ENCODE peak calls at places on chromosomes 11 and 22, in five cellular contexts. C is HCT116, S is H1, N is breast epithelium, Z is prostate gland. J is an unnamed sample.

GRCh38 chr11:73177380-73178091 is 35.4 kb upstream of the FCHSD2 start:
- DNase-seq in Z (no peak), N (peak), C (no peak), S (no peak), J (peak)

GRCh38 chr11:20397281-20397680 is 9.8 kb downstream of the PRMT3 start:
- DNase-seq in N (no peak), S (no peak), C (peak), Z (no peak), J (no peak)

GRCh38 chr11:46808804-46809431 is 37.2 kb downstream of the CKAP5 start:
- DNase-seq in N (no peak), S (no peak), Z (no peak), C (peak), J (no peak)

GRCh38 chr11:2092956-2093412 is 46.2 kb downstream of the IGF2 start:
- DNase-seq in S (no peak), Z (peak), N (peak), C (no peak), J (peak)

GRCh38 chr11:11401960-11402359 is 48.9 kb upstream of the CSNK2A3 start:
- DNase-seq in N (no peak), C (no peak), Z (no peak), S (no peak), J (no peak)

GRCh38 chr11:119404872-119405271 is 18.1 kb downstream of the THY1 start:
- DNase-seq in Z (no peak), C (no peak), N (no peak), S (no peak), J (no peak)

GRCh38 chr11:113465786-113466185 is 9.4 kb downstream of the DRD2 start:
- DNase-seq in Z (no peak), C (no peak), S (no peak), N (no peak), J (no peak)

GRCh38 chr11:72228229-72228843 is 3.8 kb downstream of the INPPL1 start:
- DNase-seq in C (no peak), N (peak), Z (no peak), S (no peak), J (peak)

GRCh38 chr11:78941226-78941851 is 366.7 kb upstream of the NARS2 start:
- DNase-seq in N (no peak), C (no peak), Z (no peak), S (no peak), J (no peak)

GRCh38 chr11:58900479-58901420 is 38.5 kb upstream of the GLYATL1 start:
- DNase-seq in N (peak), S (peak), Z (peak), C (peak), J (peak)

GRCh38 chr22:39128508-39128907 is 24.0 kb downstream of the CBX7 start:
- DNase-seq in C (no peak), N (no peak), S (no peak), Z (no peak), J (no peak)

GRCh38 chr11:61545341-61545740 is 35.5 kb downstream of the SYT7 start:
- DNase-seq in C (peak), Z (no peak), N (no peak), S (no peak), J (no peak)

GRCh38 chr11:46390331-46391171 is 1.0 kb downstream of the CHRM4 start:
- DNase-seq in Z (no peak), S (peak), N (no peak), C (no peak), J (no peak)

GRCh38 chr11:48106166-48106565 is 110.4 kb upstream of the OR4B1 start:
- DNase-seq in C (no peak), S (no peak), N (no peak), Z (no peak), J (no peak)

GRCh38 chr22:37571258-37571991 is 8.5 kb downstream of the LGALS2 start:
- DNase-seq in Z (no peak), C (peak), S (no peak), N (no peak), J (no peak)

GRCh38 chr11:59755701-59756495 is 722 bp downstream of the STX3 start:
- DNase-seq in S (peak), N (peak), Z (peak), C (peak), J (peak)

GRCh38 chr11:31958086-31958735 is 132.7 kb upstream of the RCN1 start:
- DNase-seq in N (no peak), S (peak), C (peak), Z (no peak), J (peak)
- TF ChIP-seq CTCF in N (peak), S (peak), C (peak), Z (peak), J (peak)

DNA sequence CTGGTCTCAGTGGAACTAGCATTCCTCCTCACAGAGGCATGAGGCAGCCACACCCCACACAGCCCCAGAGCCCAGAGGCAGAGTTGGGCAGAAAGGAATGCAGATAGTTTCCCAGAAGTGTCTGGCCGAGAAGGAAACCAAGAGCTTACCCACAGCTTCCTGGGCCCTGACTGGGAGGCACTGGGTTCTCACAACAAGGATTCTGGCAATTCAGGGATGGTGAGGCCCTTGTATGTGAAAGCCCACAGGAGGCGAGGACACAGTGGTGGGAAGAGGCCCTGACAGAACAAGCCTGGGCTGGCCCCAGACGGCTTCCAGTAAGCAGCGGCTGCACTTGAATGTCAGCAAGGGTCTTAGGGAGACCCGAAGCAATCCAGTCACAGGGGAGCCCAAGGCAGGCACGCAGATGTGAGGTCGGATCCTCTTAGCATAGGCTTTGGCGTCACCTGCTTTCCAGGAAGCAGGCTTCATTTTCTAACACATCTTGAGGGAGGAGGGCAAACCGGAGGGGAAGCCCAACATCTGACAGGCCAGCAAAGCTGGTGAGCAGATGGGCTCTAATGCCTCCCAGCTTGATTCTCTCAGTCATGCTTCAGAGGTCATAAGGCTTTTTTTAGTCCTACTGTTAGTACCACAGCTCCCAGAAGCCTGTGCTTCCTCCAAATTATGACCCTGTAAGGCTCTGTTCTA is 78.3 kb upstream of the AKIP1 start:
- DNase-seq in Z (no peak), S (no peak), N (no peak), C (no peak), J (peak)
- TF ChIP-seq POLR2A in Z (no peak), S (no peak), N (no peak), C (no peak), J (no peak)

GRCh38 chr22:46115388-46115678 is 35.0 kb upstream of the PPARA start:
- DNase-seq in Z (no peak), C (no peak), S (no peak), N (no peak), J (no peak)

GRCh38 chr22:46115755-46116490 is 34.4 kb upstream of the PPARA start:
- DNase-seq in S (no peak), Z (no peak), C (no peak), N (no peak), J (no peak)

GRCh38 chr22:46116491-46116958 is 33.8 kb upstream of the PPARA start:
- DNase-seq in S (peak), N (peak), Z (peak), C (peak), J (peak)

GRCh38 chr22:46119093-46119728 is 31.1 kb upstream of the PPARA start:
- DNase-seq in S (no peak), Z (no peak), N (no peak), C (no peak), J (no peak)

GRCh38 chr22:46117206-46118199 is 32.8 kb upstream of the PPARA start:
- DNase-seq in C (no peak), Z (no peak), S (no peak), N (no peak), J (no peak)
- TF ChIP-seq POLR2AphosphoS5 in C (no peak), Z (no peak), S (no peak), N (no peak), J (no peak)

DNA sequence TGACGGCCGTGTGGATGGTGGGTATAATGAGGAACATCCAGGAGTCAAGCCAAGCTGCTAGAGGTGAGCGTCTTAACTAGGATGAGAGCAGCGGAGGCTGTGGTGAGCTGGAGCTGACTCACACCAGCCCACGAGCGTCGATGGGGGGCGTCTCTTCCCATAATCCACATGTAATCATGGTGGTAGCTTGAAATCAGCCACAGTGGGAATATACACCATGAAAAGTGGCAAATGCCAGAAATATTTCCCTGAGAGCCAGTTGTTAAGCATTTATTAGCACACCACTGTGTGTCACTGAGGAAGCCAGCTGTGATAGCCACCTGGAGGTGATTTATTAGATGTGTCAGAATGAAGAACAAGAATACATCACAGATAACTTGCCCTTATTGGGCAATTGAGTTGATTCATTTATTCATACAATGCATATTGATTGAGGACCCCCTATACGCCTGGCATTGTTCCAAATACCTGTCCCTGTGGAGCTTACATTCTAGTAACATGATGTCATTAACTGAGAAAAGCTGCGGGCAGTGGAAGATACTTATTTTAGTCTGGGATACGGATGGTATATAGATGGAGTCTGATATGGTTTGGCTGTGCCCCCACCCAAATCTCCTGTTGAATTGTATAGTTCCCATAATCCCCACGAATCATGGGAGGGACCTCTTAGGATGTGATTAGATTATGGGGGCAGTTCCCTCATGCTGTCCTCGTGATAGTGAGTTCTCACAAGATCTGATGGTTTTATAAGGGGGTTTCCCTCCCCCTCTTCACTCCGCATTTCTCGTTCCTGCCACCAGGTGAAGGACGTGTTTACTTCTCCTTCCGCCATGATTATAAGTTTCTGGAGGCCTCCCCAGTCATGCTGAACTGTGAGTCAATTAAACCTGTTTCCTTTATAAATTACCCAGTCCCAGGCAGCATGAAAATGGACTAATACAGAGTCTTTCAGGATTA is 473.4 kb downstream of the METTL15 start:
- DNase-seq in Z (no peak), N (no peak), S (no peak), C (no peak), J (no peak)
- TF ChIP-seq CTCF in Z (no peak), N (no peak), S (peak), C (peak), J (no peak)

GRCh38 chr11:62880803-62881578 is at the start of gene SLC3A2:
- DNase-seq in N (peak), C (peak), S (peak), Z (peak), J (peak)
- TF ChIP-seq POLR2A in N (peak), C (peak), S (peak), Z (peak), J (no peak)

GRCh38 chr22:45526768-45527360 is 24.2 kb downstream of the FBLN1 start:
- DNase-seq in N (no peak), C (no peak), Z (no peak), S (no peak), J (no peak)
- TF ChIP-seq POLR2AphosphoS5 in N (no peak), C (no peak), Z (no peak), S (no peak), J (peak)

GRCh38 chr11:120432056-120433018 is 79.2 kb upstream of the GRIK4 start:
- DNase-seq in Z (peak), C (peak), N (no peak), S (no peak), J (no peak)

DNA sequence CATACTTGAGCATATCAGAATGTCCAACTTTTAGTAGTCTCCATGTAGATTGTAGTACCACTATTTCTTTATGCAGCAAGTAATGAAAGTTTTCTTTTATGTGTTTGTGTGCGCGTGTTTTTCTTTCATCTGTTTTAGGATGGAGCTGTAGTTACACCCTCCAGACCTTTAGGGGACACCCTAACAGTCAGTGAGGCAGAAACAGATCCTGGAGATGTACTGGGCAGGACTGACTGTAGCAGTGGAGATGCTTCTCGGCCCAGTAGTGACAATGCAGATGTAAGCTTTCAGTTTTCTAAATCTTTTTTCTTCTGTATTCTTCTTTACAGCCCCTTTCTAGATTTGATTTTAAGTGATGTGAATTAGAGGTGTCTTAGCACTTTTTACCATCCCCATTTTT is 79.9 kb upstream of the GRIK4 start:
- DNase-seq in Z (no peak), C (peak), S (no peak), N (no peak), J (no peak)
- TF ChIP-seq CTCF in Z (no peak), C (peak), S (peak), N (no peak), J (no peak)

GRCh38 chr11:57597461-57597892 is at the start of gene SERPING1:
- DNase-seq in N (peak), C (no peak), S (no peak), Z (peak), J (peak)
- TF ChIP-seq POLR2A in N (peak), C (no peak), S (no peak), Z (no peak), J (no peak)

GRCh38 chr22:40412441-40412840 is 42.0 kb downstream of the SGSM3 start:
- DNase-seq in N (no peak), Z (no peak), C (no peak), S (no peak), J (no peak)

GRCh38 chr22:40410731-40411505 is 40.5 kb downstream of the SGSM3 start:
- DNase-seq in S (no peak), Z (no peak), N (no peak), C (no peak), J (no peak)

GRCh38 chr22:40410272-40410671 is 39.9 kb downstream of the SGSM3 start:
- DNase-seq in N (peak), C (no peak), Z (no peak), S (no peak), J (peak)

GRCh38 chr22:40409613-40410113 is 39.3 kb downstream of the SGSM3 start:
- DNase-seq in Z (no peak), S (no peak), N (no peak), C (no peak), J (no peak)

GRCh38 chr22:40411506-40411861 is 41.1 kb downstream of the SGSM3 start:
- DNase-seq in S (no peak), N (peak), C (no peak), Z (no peak), J (no peak)
- TF ChIP-seq POLR2AphosphoS5 in S (no peak), N (no peak), C (no peak), Z (no peak), J (no peak)